ENCODE peak calls at places on chromosomes 2 and 18, in four cellular contexts. I is frontal cortex; R is stimulated activated naive B cell treated with anti-CD40 and anti-IgM and Interleukin-4, amounts not matched to agents 10 μg/mL and 1 μg/mL and 100 μg/mL, for 72 hours; P is ELF-1. K is an unnamed sample.

GRCh38 chr2:171345971-171346722 is 87.6 kb downstream of the METTL8 start:
- DNase-seq in I (no peak), R (no peak), P (no peak), K (no peak)

GRCh38 chr18:32219431-32219830 is 29.6 kb downstream of the MEP1B start:
- DNase-seq in I (no peak), R (no peak), P (no peak), K (no peak)

GRCh38 chr2:44925561-44926087 is 15.9 kb upstream of the SIX3 start:
- DNase-seq in P (no peak), R (no peak), I (no peak), K (no peak)

GRCh38 chr2:24886640-24887324 is 33.3 kb downstream of the ADCY3 start:
- DNase-seq in I (no peak), R (peak), P (no peak), K (peak)

GRCh38 chr2:1698188-1698945 is 45.9 kb downstream of the PXDN start:
- DNase-seq in P (no peak), R (no peak), I (no peak), K (no peak)

GRCh38 chr2:54561795-54562592 is 105.9 kb downstream of the SPTBN1 start:
- DNase-seq in R (no peak), P (no peak), I (no peak), K (no peak)

GRCh38 chr2:29920631-29921559 is 491 bp downstream of the ALK start:
- DNase-seq in R (no peak), P (peak), I (peak), K (peak)

GRCh38 chr2:172251231-172251630 is 148.5 kb upstream of the DLX2 start:
- DNase-seq in R (no peak), I (no peak), P (no peak), K (peak)

GRCh38 chr2:1979101-1979500 is 234.8 kb upstream of the PXDN start:
- DNase-seq in I (no peak), R (no peak), P (no peak), K (no peak)

GRCh38 chr2:165911231-165911630 is 42.3 kb downstream of the TTC21B start:
- DNase-seq in P (no peak), I (no peak), R (no peak), K (peak)

GRCh38 chr18:1779587-1779986 is 791.7 kb downstream of the METTL4 start:
- DNase-seq in I (no peak), P (no peak), R (no peak), K (no peak)

GRCh38 chr2:61328707-61329251 is 142.1 kb downstream of the USP34 start:
- DNase-seq in R (no peak), I (no peak), P (no peak), K (peak)

GRCh38 chr2:120921457-120921856 is 185.8 kb downstream of the GLI2 start:
- DNase-seq in I (no peak), P (no peak), R (no peak), K (no peak)

GRCh38 chr2:146417942-146418341 is 1426.9 kb upstream of the ACVR2A start:
- DNase-seq in P (no peak), I (no peak), R (no peak), K (no peak)

GRCh38 chr18:26546170-26546874 is 2.0 kb downstream of the KCTD1 start:
- DNase-seq in R (no peak), P (no peak), I (no peak), K (no peak)

GRCh38 chr18:46663539-46663938 is 6.5 kb upstream of the LOXHD1 start:
- DNase-seq in I (no peak), P (no peak), R (no peak), K (no peak)

GRCh38 chr2:23859983-23860382 is 66.9 kb downstream of the ATAD2B start:
- DNase-seq in R (no peak), I (no peak), P (no peak), K (peak)

GRCh38 chr2:27033253-27033852 is 588 bp downstream of the TMEM214 start:
- DNase-seq in P (no peak), I (no peak), R (no peak), K (peak)

GRCh38 chr2:220034356-220035121 is 407.1 kb downstream of the SLC4A3 start:
- DNase-seq in P (no peak), R (no peak), I (no peak), K (peak)

GRCh38 chr2:74512744-74513604 is 1.3 kb upstream of the TLX2 start:
- DNase-seq in R (no peak), P (no peak), I (no peak), K (no peak)

GRCh38 chr2:239225921-239226561 is 174.8 kb downstream of the HDAC4 start:
- DNase-seq in I (no peak), R (no peak), P (no peak), K (peak)

GRCh38 chr2:167933097-167933814 is 314.1 kb downstream of the STK39 start:
- DNase-seq in R (no peak), I (no peak), P (no peak), K (no peak)

GRCh38 chr18:21433436-21433835 is 167.1 kb downstream of the ESCO1 start:
- DNase-seq in R (no peak), I (no peak), P (no peak), K (peak)

GRCh38 chr2:85690932-85691331 is 3.2 kb upstream of the GNLY start:
- DNase-seq in R (no peak), I (no peak), P (no peak), K (no peak)

GRCh38 chr2:88537640-88538039 is 85.1 kb upstream of the FOXI3 start:
- DNase-seq in I (no peak), P (no peak), R (no peak), K (no peak)

GRCh38 chr2:38039111-38039510 is 36.8 kb downstream of the CYP1B1 start:
- DNase-seq in R (no peak), I (no peak), P (no peak), K (peak)

GRCh38 chr18:70073442-70073841 is 125.8 kb upstream of the CD226 start:
- DNase-seq in R (no peak), I (no peak), P (no peak), K (no peak)

GRCh38 chr2:119491776-119492525 is 32.3 kb downstream of the SCTR start:
- DNase-seq in R (no peak), P (peak), I (no peak), K (peak)

GRCh38 chr2:143259368-143259958 is 130.2 kb downstream of the ARHGAP15 start:
- DNase-seq in P (peak), I (peak), R (peak), K (peak)

GRCh38 chr2:237861-238260 is 26.0 kb downstream of the SH3YL1 start:
- DNase-seq in P (no peak), I (no peak), R (no peak), K (no peak)

GRCh38 chr18:43034683-43035500 is 80.6 kb downstream of the RIT2 start:
- DNase-seq in R (no peak), P (peak), I (no peak), K (no peak)